ENCODE peak calls at places on chromosomes 12 and 14, in ten cellular contexts. T is OCI-LY7; J is T-cell; P is activated gamma-delta T cell; A is stimulated activated CD4-positive, alpha-beta T cell treated with anti-CD3 and anti-CD28 coated beads, Interleukin-4, amount 100 ng/mL, for 24 hours; Q is activated CD4-positive, alpha-beta T cell treated with anti-CD3 and anti-CD28 coated beads, Interleukin-2, amount 50 U/mL, for 1 hour; V is NCI-H1092; L is left lung; X is fibroblast of mammary gland; Y is ovary. D is an unnamed sample.
A peak's percentile ranks its signal among the peaks of the same experiment; 100 is the strongest.

GRCh38 chr12:88865537-88865936 is 285.3 kb upstream of the KITLG start:
- DNase-seq in T (no peak), J (no peak), P (no peak), A (no peak), Q (no peak), V (no peak), L (no peak), X (no peak), Y (no peak), D (no peak)

GRCh38 chr12:131242741-131243496 is 289.2 kb downstream of the ADGRD1 start:
- DNase-seq in T (peak; percentile 80), J (no peak), P (no peak), A (no peak), Q (no peak), V (no peak), L (no peak), X (peak; percentile 2), Y (no peak), D (no peak)

GRCh38 chr14:96202441-96203094 is 2.1 kb upstream of the BDKRB2 start:
- DNase-seq in T (no peak), J (no peak), P (no peak), A (no peak), Q (no peak), V (no peak), L (no peak), X (no peak), Y (no peak), D (no peak)

GRCh38 chr12:102601621-102602020 is 121.3 kb upstream of the IGF1 start:
- DNase-seq in T (no peak), J (no peak), P (no peak), A (no peak), Q (no peak), V (no peak), L (no peak), X (no peak), Y (no peak), D (no peak)

GRCh38 chr14:75459791-75460190 is 32.0 kb downstream of the JDP2 start:
- DNase-seq in T (no peak), J (no peak), P (no peak), A (no peak), Q (no peak), V (no peak), L (no peak), X (no peak), Y (no peak), D (peak; percentile 32)

GRCh38 chr12:93137656-93138612 is 208.8 kb upstream of the EEA1 start:
- DNase-seq in T (no peak), J (no peak), P (no peak), A (no peak), Q (no peak), V (no peak), L (no peak), X (peak; percentile 96), Y (no peak), D (no peak)

GRCh38 chr12:42696424-42697149 is 107.0 kb upstream of the PRICKLE1 start:
- DNase-seq in T (no peak), J (no peak), P (no peak), A (no peak), Q (no peak), V (no peak), L (no peak), X (peak; percentile 95), Y (peak; percentile 84), D (peak; percentile 66)

GRCh38 chr12:127272864-127273263 is 994.1 kb upstream of the TMEM132C start:
- DNase-seq in T (no peak), J (no peak), P (no peak), A (no peak), Q (no peak), V (no peak), L (no peak), X (peak; percentile 98), Y (no peak), D (no peak)

GRCh38 chr12:23659151-23659550 is 290.3 kb downstream of the SOX5 start:
- DNase-seq in T (no peak), J (no peak), P (no peak), A (no peak), Q (no peak), V (no peak), L (no peak), X (no peak), Y (no peak), D (no peak)

GRCh38 chr14:105093426-105094192 is 28.4 kb upstream of the GPR132 start:
- DNase-seq in T (no peak), J (peak; percentile 31), P (peak; percentile 60), A (peak; percentile 71), Q (peak; percentile 53), V (no peak), L (peak; percentile 95), X (peak; percentile 49), Y (peak; percentile 84), D (peak; percentile 85)

GRCh38 chr12:129483494-129483893 is 420.3 kb downstream of the TMEM132D start:
- DNase-seq in T (no peak), J (no peak), P (no peak), A (no peak), Q (no peak), V (no peak), L (no peak), X (no peak), Y (no peak), D (no peak)

GRCh38 chr12:13559318-13559978 is 362.9 kb downstream of the EMP1 start:
- DNase-seq in T (no peak), J (no peak), P (no peak), A (no peak), Q (no peak), V (peak; percentile 69), L (no peak), X (no peak), Y (no peak), D (no peak)

GRCh38 chr14:31291210-31291609 is 83.6 kb upstream of the HECTD1 start:
- DNase-seq in T (no peak), J (no peak), P (no peak), A (no peak), Q (no peak), V (no peak), L (no peak), X (no peak), Y (no peak), D (no peak)

GRCh38 chr12:64528616-64529015 is 76.7 kb downstream of the TBK1 start:
- DNase-seq in T (no peak), J (no peak), P (no peak), A (no peak), Q (no peak), V (no peak), L (no peak), X (peak; percentile 45), Y (no peak), D (no peak)

GRCh38 chr12:104381721-104382480 is 74.8 kb upstream of the CHST11 start:
- DNase-seq in T (peak; percentile 87), J (peak; percentile 72), P (no peak), A (peak; percentile 86), Q (peak; percentile 80), V (peak; percentile 64), L (peak; percentile 86), X (peak; percentile 80), Y (peak; percentile 87), D (peak; percentile 90)

GRCh38 chr14:82710257-82710841 is 1176.7 kb upstream of the SEL1L start:
- DNase-seq in T (peak; percentile 54), J (no peak), P (no peak), A (peak; percentile 19), Q (no peak), V (no peak), L (no peak), X (peak; percentile 74), Y (peak; percentile 56), D (peak; percentile 78)

GRCh38 chr12:52243264-52243773 is 10.3 kb downstream of the KRT7 start:
- DNase-seq in T (no peak), J (no peak), P (no peak), A (no peak), Q (no peak), V (no peak), L (no peak), X (no peak), Y (no peak), D (no peak)

GRCh38 chr12:105623337-105623736 is 292.8 kb downstream of the C12orf75 start:
- DNase-seq in T (no peak), J (no peak), P (no peak), A (no peak), Q (no peak), V (no peak), L (no peak), X (no peak), Y (no peak), D (no peak)

GRCh38 chr12:29698756-29699155 is 85.0 kb downstream of the TMTC1 start:
- DNase-seq in T (no peak), J (no peak), P (no peak), A (no peak), Q (no peak), V (no peak), L (no peak), X (peak; percentile 17), Y (no peak), D (no peak)

GRCh38 chr12:62328296-62328921 is 68.2 kb downstream of the USP15 start:
- DNase-seq in T (no peak), J (no peak), P (no peak), A (no peak), Q (no peak), V (no peak), L (no peak), X (no peak), Y (no peak), D (no peak)

GRCh38 chr12:121578230-121579189 is 2.3 kb downstream of the KDM2B start:
- DNase-seq in T (peak; percentile 24), J (peak; percentile 9), P (no peak), A (no peak), Q (peak; percentile 24), V (no peak), L (peak; percentile 79), X (no peak), Y (peak; percentile 66), D (peak; percentile 64)

GRCh38 chr14:101980700-101981099 is 16.3 kb downstream of the DYNC1H1 start:
- DNase-seq in T (peak; percentile 51), J (no peak), P (no peak), A (no peak), Q (no peak), V (no peak), L (no peak), X (peak; percentile 99), Y (peak; percentile 62), D (peak; percentile 70)

GRCh38 chr12:104662203-104662602 is 205.5 kb downstream of the CHST11 start:
- DNase-seq in T (no peak), J (no peak), P (no peak), A (no peak), Q (no peak), V (no peak), L (no peak), X (no peak), Y (no peak), D (no peak)

GRCh38 chr14:31880935-31881334 is 196.2 kb upstream of the ARHGAP5 start:
- DNase-seq in T (no peak), J (no peak), P (no peak), A (no peak), Q (no peak), V (no peak), L (no peak), X (peak; percentile 92), Y (no peak), D (no peak)

GRCh38 chr12:83042441-83043215 is 355.9 kb downstream of the TMTC2 start:
- DNase-seq in T (no peak), J (no peak), P (no peak), A (no peak), Q (no peak), V (no peak), L (no peak), X (no peak), Y (no peak), D (no peak)

GRCh38 chr14:51310453-51311074 is 70.5 kb downstream of the TMX1 start:
- DNase-seq in T (no peak), J (no peak), P (no peak), A (no peak), Q (no peak), V (peak; percentile 40), L (no peak), X (peak; percentile 85), Y (peak; percentile 47), D (no peak)

GRCh38 chr14:21528381-21529348 is 2.5 kb upstream of the SALL2 start:
- DNase-seq in T (peak; percentile 63), J (no peak), P (no peak), A (no peak), Q (no peak), V (no peak), L (no peak), X (no peak), Y (no peak), D (no peak)